ENCODE peak calls at places on chromosomes 16 and 17, in seven cellular contexts. One of them, this sample, is unnamed.

GRCh38 chr17:28612936-28613872 is 781 bp downstream of the RSKR start:
- DNase-seq in HTR-8/SVneo: peak
- DNase-seq in testis: peak
- DNase-seq in activated T-cell treated with anti-CD3 and anti-CD28 coated beads for 1 hour: peak
- DNase-seq in effector CD8-positive, alpha-beta T cell: peak
- DNase-seq in memory B cell: peak
- DNase-seq in activated CD8-positive, alpha-beta memory T cell treated with anti-CD3 and anti-CD28 coated beads for 4 hours: no peak
- DNase-seq in this sample: peak

GRCh38 chr16:83305092-83305491 is 502.7 kb upstream of the HSBP1 start:
- DNase-seq in effector CD8-positive, alpha-beta T cell: no peak
- DNase-seq in activated CD8-positive, alpha-beta memory T cell treated with anti-CD3 and anti-CD28 coated beads for 4 hours: no peak
- DNase-seq in activated T-cell treated with anti-CD3 and anti-CD28 coated beads for 1 hour: no peak
- DNase-seq in memory B cell: no peak
- DNase-seq in testis: no peak
- DNase-seq in HTR-8/SVneo: peak
- DNase-seq in this sample: peak

GRCh38 chr16:30984669-30985400 is at the start of gene HSD3B7:
- DNase-seq in memory B cell: peak
- DNase-seq in activated T-cell treated with anti-CD3 and anti-CD28 coated beads for 1 hour: peak
- DNase-seq in testis: peak
- DNase-seq in HTR-8/SVneo: peak
- DNase-seq in activated CD8-positive, alpha-beta memory T cell treated with anti-CD3 and anti-CD28 coated beads for 4 hours: peak
- DNase-seq in effector CD8-positive, alpha-beta T cell: peak
- DNase-seq in this sample: peak

GRCh38 chr16:54424043-54424451 is 137.5 kb upstream of the IRX3 start:
- DNase-seq in testis: no peak
- DNase-seq in effector CD8-positive, alpha-beta T cell: no peak
- DNase-seq in memory B cell: no peak
- DNase-seq in activated CD8-positive, alpha-beta memory T cell treated with anti-CD3 and anti-CD28 coated beads for 4 hours: no peak
- DNase-seq in HTR-8/SVneo: no peak
- DNase-seq in activated T-cell treated with anti-CD3 and anti-CD28 coated beads for 1 hour: no peak
- DNase-seq in this sample: no peak

GRCh38 chr16:81551821-81552304 is 107.3 kb downstream of the CMIP start:
- DNase-seq in testis: no peak
- DNase-seq in HTR-8/SVneo: no peak
- DNase-seq in memory B cell: no peak
- DNase-seq in effector CD8-positive, alpha-beta T cell: no peak
- DNase-seq in activated T-cell treated with anti-CD3 and anti-CD28 coated beads for 1 hour: no peak
- DNase-seq in activated CD8-positive, alpha-beta memory T cell treated with anti-CD3 and anti-CD28 coated beads for 4 hours: no peak
- DNase-seq in this sample: no peak

GRCh38 chr17:58352018-58352842 is at the start of gene SUPT4H1:
- DNase-seq in activated T-cell treated with anti-CD3 and anti-CD28 coated beads for 1 hour: peak
- DNase-seq in HTR-8/SVneo: peak
- DNase-seq in testis: peak
- DNase-seq in activated CD8-positive, alpha-beta memory T cell treated with anti-CD3 and anti-CD28 coated beads for 4 hours: peak
- DNase-seq in effector CD8-positive, alpha-beta T cell: peak
- DNase-seq in memory B cell: peak
- DNase-seq in this sample: peak

GRCh38 chr16:89241187-89242003 is 23.9 kb downstream of the ZNF778 start:
- DNase-seq in HTR-8/SVneo: peak
- DNase-seq in activated CD8-positive, alpha-beta memory T cell treated with anti-CD3 and anti-CD28 coated beads for 4 hours: peak
- DNase-seq in activated T-cell treated with anti-CD3 and anti-CD28 coated beads for 1 hour: peak
- DNase-seq in effector CD8-positive, alpha-beta T cell: peak
- DNase-seq in memory B cell: peak
- DNase-seq in testis: peak
- DNase-seq in this sample: peak

GRCh38 chr17:7687072-7687907 is at the start of gene TP53:
- DNase-seq in activated T-cell treated with anti-CD3 and anti-CD28 coated beads for 1 hour: peak
- DNase-seq in activated CD8-positive, alpha-beta memory T cell treated with anti-CD3 and anti-CD28 coated beads for 4 hours: peak
- DNase-seq in HTR-8/SVneo: peak
- DNase-seq in testis: peak
- DNase-seq in memory B cell: peak
- DNase-seq in effector CD8-positive, alpha-beta T cell: peak
- DNase-seq in this sample: peak

GRCh38 chr16:52128407-52128806 is 418.5 kb downstream of the TOX3 start:
- DNase-seq in HTR-8/SVneo: no peak
- DNase-seq in testis: no peak
- DNase-seq in memory B cell: no peak
- DNase-seq in activated T-cell treated with anti-CD3 and anti-CD28 coated beads for 1 hour: no peak
- DNase-seq in effector CD8-positive, alpha-beta T cell: no peak
- DNase-seq in activated CD8-positive, alpha-beta memory T cell treated with anti-CD3 and anti-CD28 coated beads for 4 hours: no peak
- DNase-seq in this sample: no peak

GRCh38 chr16:48132696-48133095 is 23.1 kb downstream of the ABCC12 start:
- DNase-seq in HTR-8/SVneo: no peak
- DNase-seq in activated CD8-positive, alpha-beta memory T cell treated with anti-CD3 and anti-CD28 coated beads for 4 hours: no peak
- DNase-seq in activated T-cell treated with anti-CD3 and anti-CD28 coated beads for 1 hour: no peak
- DNase-seq in memory B cell: no peak
- DNase-seq in testis: no peak
- DNase-seq in effector CD8-positive, alpha-beta T cell: no peak
- DNase-seq in this sample: no peak

GRCh38 chr17:17628388-17629008 is 37.0 kb upstream of the PEMT start:
- DNase-seq in activated T-cell treated with anti-CD3 and anti-CD28 coated beads for 1 hour: peak
- DNase-seq in HTR-8/SVneo: no peak
- DNase-seq in activated CD8-positive, alpha-beta memory T cell treated with anti-CD3 and anti-CD28 coated beads for 4 hours: peak
- DNase-seq in memory B cell: peak
- DNase-seq in effector CD8-positive, alpha-beta T cell: peak
- DNase-seq in testis: no peak
- DNase-seq in this sample: no peak

GRCh38 chr17:252456-252855 is 71.0 kb upstream of the DOC2B start:
- DNase-seq in HTR-8/SVneo: no peak
- DNase-seq in testis: no peak
- DNase-seq in activated CD8-positive, alpha-beta memory T cell treated with anti-CD3 and anti-CD28 coated beads for 4 hours: no peak
- DNase-seq in memory B cell: no peak
- DNase-seq in activated T-cell treated with anti-CD3 and anti-CD28 coated beads for 1 hour: no peak
- DNase-seq in effector CD8-positive, alpha-beta T cell: no peak
- DNase-seq in this sample: no peak

GRCh38 chr16:56357291-56357764 is 68.0 kb downstream of the AMFR start:
- DNase-seq in effector CD8-positive, alpha-beta T cell: no peak
- DNase-seq in HTR-8/SVneo: no peak
- DNase-seq in activated CD8-positive, alpha-beta memory T cell treated with anti-CD3 and anti-CD28 coated beads for 4 hours: no peak
- DNase-seq in testis: peak
- DNase-seq in activated T-cell treated with anti-CD3 and anti-CD28 coated beads for 1 hour: no peak
- DNase-seq in memory B cell: no peak
- DNase-seq in this sample: peak

GRCh38 chr17:77435272-77436057 is 294.7 kb downstream of the SEC14L1 start:
- DNase-seq in activated T-cell treated with anti-CD3 and anti-CD28 coated beads for 1 hour: no peak
- DNase-seq in activated CD8-positive, alpha-beta memory T cell treated with anti-CD3 and anti-CD28 coated beads for 4 hours: no peak
- DNase-seq in effector CD8-positive, alpha-beta T cell: peak
- DNase-seq in HTR-8/SVneo: no peak
- DNase-seq in memory B cell: no peak
- DNase-seq in testis: no peak
- DNase-seq in this sample: no peak

GRCh38 chr17:74380086-74380958 is 13.0 kb downstream of the GPR142 start:
- DNase-seq in testis: no peak
- DNase-seq in activated T-cell treated with anti-CD3 and anti-CD28 coated beads for 1 hour: no peak
- DNase-seq in effector CD8-positive, alpha-beta T cell: no peak
- DNase-seq in HTR-8/SVneo: no peak
- DNase-seq in memory B cell: no peak
- DNase-seq in activated CD8-positive, alpha-beta memory T cell treated with anti-CD3 and anti-CD28 coated beads for 4 hours: no peak
- DNase-seq in this sample: no peak

GRCh38 chr16:69888005-69888560 is 63.1 kb upstream of the CLEC18A start:
- DNase-seq in testis: no peak
- DNase-seq in memory B cell: no peak
- DNase-seq in activated T-cell treated with anti-CD3 and anti-CD28 coated beads for 1 hour: no peak
- DNase-seq in effector CD8-positive, alpha-beta T cell: no peak
- DNase-seq in HTR-8/SVneo: no peak
- DNase-seq in activated CD8-positive, alpha-beta memory T cell treated with anti-CD3 and anti-CD28 coated beads for 4 hours: no peak
- DNase-seq in this sample: no peak

GRCh38 chr17:28379814-28380571 is 8.5 kb downstream of the SARM1 start:
- DNase-seq in memory B cell: no peak
- DNase-seq in effector CD8-positive, alpha-beta T cell: no peak
- DNase-seq in activated T-cell treated with anti-CD3 and anti-CD28 coated beads for 1 hour: no peak
- DNase-seq in activated CD8-positive, alpha-beta memory T cell treated with anti-CD3 and anti-CD28 coated beads for 4 hours: no peak
- DNase-seq in HTR-8/SVneo: peak
- DNase-seq in testis: no peak
- DNase-seq in this sample: peak

This sample was measured in adipocyte.